ENCODE peak calls at places on chromosomes 16 and 17, in five cellular contexts. Y, H, W, K and U are unnamed samples.

GRCh38 chr17:62899349-62899748 is 66.7 kb upstream of the TANC2 start:
- DNase-seq in Y (no peak), H (no peak), W (no peak), K (no peak), U (peak)

GRCh38 chr16:24748242-24748641 is 18.8 kb downstream of the TNRC6A start:
- DNase-seq in Y (peak), H (peak), W (no peak), K (peak), U (peak)

GRCh38 chr16:70432800-70433455 is 6.0 kb downstream of the ST3GAL2 start:
- DNase-seq in Y (no peak), H (no peak), W (peak), K (no peak), U (peak)

GRCh38 chr16:87550510-87550961 is 51.8 kb upstream of the JPH3 start:
- DNase-seq in Y (no peak), H (no peak), W (peak), K (peak), U (peak)

GRCh38 chr16:7992616-7993015 is 597.7 kb downstream of the TMEM114 start:
- DNase-seq in Y (no peak), H (no peak), W (no peak), K (no peak), U (no peak)

GRCh38 chr17:3002538-3003301 is 60.7 kb downstream of the OR1D5 start:
- DNase-seq in Y (no peak), H (peak), W (no peak), K (no peak), U (peak)

GRCh38 chr17:46929413-46929812 is 6.5 kb downstream of the GOSR2 start:
- DNase-seq in Y (peak), H (no peak), W (no peak), K (no peak), U (no peak)

GRCh38 chr17:21213491-21214014 is 408 bp downstream of the TMEM11 start:
- DNase-seq in Y (no peak), H (peak), W (peak), K (no peak), U (peak)

GRCh38 chr16:30760160-30760559 is 1.7 kb downstream of the CFAP119 start:
- DNase-seq in Y (no peak), H (peak), W (no peak), K (no peak), U (peak)

GRCh38 chr17:30477758-30478115 is 529 bp downstream of the GOSR1 start:
- DNase-seq in Y (no peak), H (no peak), W (no peak), K (no peak), U (no peak)

GRCh38 chr17:72665841-72666518 is 426.5 kb downstream of the SLC39A11 start:
- DNase-seq in Y (no peak), H (peak), W (no peak), K (no peak), U (no peak)

GRCh38 chr17:37792787-37793186 is 47.9 kb upstream of the HNF1B start:
- DNase-seq in Y (peak), H (no peak), W (no peak), K (no peak), U (no peak)

GRCh38 chr17:6079155-6079554 is 9.0 kb downstream of the WSCD1 start:
- DNase-seq in Y (no peak), H (no peak), W (no peak), K (no peak), U (no peak)

GRCh38 chr16:27639588-27640276 is 89.8 kb downstream of the KATNIP start:
- DNase-seq in Y (peak), H (no peak), W (no peak), K (peak), U (peak)

GRCh38 chr17:65035191-65035590 is 21.3 kb downstream of the GNA13 start:
- DNase-seq in Y (peak), H (no peak), W (no peak), K (no peak), U (no peak)

GRCh38 chr16:53129281-53130192 is 74.7 kb downstream of the CHD9 start:
- DNase-seq in Y (no peak), H (no peak), W (no peak), K (peak), U (peak)

GRCh38 chr16:12539185-12539929 is 264.3 kb downstream of the CPPED1 start:
- DNase-seq in Y (no peak), H (no peak), W (no peak), K (no peak), U (peak)

GRCh38 chr16:24771779-24772157 is 42.3 kb downstream of the TNRC6A start:
- DNase-seq in Y (no peak), H (no peak), W (no peak), K (no peak), U (no peak)

DNA sequence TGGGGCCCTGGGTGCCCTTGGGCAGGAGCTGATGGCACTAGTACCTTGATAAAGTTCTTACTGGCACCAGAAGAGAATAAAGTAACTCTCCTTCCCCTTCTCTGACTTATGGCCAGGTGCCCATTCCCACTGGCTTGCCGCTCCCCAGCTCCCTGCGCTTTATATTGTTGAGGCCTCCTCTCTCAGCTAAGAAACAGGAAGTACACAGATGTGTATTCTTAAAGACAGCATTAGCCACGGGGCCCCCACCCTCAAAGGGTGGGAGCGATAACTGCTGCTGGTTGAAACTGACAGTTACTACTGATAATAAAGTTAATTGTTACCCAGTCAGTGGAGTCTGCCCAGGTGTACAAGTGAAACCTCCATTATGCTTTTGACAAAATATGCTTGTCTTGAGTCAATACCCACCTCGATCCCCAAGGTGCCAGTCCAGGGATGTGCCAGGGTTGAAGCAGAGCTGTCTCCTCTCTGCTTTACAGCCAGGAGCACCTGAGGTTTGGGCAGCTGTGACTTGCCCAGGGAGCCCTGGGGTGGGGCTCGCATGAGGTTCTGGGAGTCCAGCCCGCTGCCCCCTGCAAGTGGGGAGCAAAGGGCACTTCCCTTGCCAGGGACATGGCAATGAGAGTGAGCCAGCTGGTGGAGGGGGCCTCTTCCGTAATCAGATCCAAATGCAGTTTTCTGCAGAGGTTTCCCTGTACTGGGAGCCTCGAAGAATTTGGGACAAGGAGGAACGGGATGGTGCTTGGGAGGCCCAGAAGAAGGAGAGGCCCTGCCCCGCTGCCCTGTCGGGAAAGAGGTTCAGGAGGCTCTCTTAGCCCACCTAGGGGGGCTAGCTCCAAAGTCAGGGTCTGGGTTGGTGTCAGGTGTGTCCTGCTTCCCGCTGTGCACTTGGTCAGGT is 5.4 kb upstream of the CLDN9 start:
- DNase-seq in Y (no peak), H (no peak), W (no peak), K (no peak), U (peak)
- TF ChIP-seq POLR2A in Y (no peak), H (no peak), W (no peak), K (no peak), U (no peak)

GRCh38 chr17:8383143-8383974 is at the start of gene RPL26:
- DNase-seq in Y (peak), H (peak), W (peak), K (peak), U (peak)
- TF ChIP-seq POLR2A in Y (peak), H (no peak), W (peak), K (peak), U (peak)

GRCh38 chr16:38941-39892 is 14.2 kb downstream of the POLR3K start:
- DNase-seq in Y (no peak), H (no peak), W (no peak), K (no peak), U (peak)
- TF ChIP-seq POLR2A in Y (no peak), H (no peak), W (no peak), K (no peak), U (no peak)

DNA sequence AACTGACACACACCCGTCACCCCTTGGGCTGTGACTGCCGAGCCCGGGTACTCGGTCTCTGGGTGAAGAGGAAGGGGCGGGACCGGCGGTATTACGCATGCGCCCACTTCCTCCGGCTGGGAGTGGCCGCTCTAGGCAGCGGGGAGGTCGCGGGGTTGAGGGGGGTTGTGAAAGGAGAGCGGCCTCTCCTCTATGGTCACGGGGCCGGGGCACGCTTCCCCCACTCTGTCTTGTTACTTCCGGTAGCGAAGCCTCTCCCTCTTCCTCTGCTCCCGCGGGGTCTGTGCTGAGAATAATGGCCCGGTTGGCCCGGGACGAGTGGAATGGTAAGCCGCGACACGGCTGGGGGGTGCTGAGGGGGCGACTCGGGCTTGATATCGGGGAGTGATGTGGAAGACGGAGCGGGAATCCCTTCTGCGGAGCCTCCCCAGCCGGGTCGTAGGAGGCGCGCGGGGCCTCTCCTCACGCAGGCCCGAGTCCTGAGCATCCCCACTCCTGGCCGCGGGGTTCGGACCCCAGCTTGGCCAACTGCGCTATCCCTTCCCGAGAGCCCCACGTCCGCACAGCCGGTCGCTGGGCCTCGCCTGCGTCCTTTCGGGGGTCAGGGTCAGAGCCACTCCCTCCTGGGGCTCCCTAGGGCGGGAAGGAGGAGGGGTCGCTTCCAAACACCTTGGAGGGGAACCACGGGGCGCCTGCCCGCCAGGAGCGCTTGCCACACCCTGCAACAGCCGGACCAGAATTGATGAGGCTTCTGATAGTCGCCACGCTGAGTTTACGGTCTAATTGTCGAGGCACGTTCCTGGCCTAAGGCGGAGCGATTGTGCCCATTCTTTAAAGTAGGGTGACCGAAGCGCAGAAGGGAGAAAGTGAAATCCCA is at the start of gene BFAR:
- DNase-seq in Y (peak), H (peak), W (peak), K (peak), U (peak)
- TF ChIP-seq POLR2A in Y (peak), H (no peak), W (peak), K (peak), U (peak)

GRCh38 chr16:89505204-89506112 is 2.7 kb upstream of the SPG7 start:
- DNase-seq in Y (peak), H (peak), W (no peak), K (peak), U (peak)
- TF ChIP-seq POLR2A in Y (peak), H (no peak), W (peak), K (no peak), U (peak)

DNA sequence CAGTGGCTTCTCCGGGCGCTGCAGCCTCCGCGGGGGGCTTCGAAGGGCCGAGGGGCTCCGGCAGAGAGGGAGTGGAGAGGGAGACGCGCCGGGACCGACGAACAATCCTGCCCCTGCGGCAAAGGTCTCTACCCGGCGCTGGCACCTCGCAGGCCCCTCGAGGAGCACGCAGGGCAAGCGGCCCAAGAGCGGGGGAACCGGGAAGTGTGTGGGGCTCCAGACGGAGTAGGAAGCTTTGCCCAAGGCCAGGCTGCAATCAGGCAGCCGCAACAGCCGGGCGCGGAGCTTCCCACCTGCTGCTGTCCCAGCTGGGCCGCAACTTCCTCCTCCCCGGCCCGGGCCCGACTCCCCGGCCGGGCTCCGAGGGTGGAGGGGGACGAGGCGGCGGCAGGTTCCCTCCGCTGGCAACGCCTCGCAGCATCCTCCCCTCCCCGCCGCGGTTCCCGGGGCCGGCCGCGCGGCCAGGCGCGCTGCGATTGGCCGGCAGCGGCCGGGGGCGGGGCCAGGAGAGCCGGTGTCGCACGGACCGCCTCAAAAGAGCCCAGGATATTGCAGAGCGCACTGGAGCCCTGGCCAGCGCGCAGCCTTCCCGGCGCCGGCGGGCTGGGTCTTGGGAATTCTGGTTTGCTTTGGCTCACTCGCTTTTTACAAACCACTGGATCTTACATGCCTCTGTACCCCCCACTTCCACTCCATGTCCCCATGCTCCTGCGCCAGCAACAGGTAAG is at the start of gene KCNJ2:
- DNase-seq in Y (peak), H (peak), W (peak), K (peak), U (peak)
- TF ChIP-seq POLR2A in Y (peak), H (peak), W (peak), K (peak), U (no peak)

DNA sequence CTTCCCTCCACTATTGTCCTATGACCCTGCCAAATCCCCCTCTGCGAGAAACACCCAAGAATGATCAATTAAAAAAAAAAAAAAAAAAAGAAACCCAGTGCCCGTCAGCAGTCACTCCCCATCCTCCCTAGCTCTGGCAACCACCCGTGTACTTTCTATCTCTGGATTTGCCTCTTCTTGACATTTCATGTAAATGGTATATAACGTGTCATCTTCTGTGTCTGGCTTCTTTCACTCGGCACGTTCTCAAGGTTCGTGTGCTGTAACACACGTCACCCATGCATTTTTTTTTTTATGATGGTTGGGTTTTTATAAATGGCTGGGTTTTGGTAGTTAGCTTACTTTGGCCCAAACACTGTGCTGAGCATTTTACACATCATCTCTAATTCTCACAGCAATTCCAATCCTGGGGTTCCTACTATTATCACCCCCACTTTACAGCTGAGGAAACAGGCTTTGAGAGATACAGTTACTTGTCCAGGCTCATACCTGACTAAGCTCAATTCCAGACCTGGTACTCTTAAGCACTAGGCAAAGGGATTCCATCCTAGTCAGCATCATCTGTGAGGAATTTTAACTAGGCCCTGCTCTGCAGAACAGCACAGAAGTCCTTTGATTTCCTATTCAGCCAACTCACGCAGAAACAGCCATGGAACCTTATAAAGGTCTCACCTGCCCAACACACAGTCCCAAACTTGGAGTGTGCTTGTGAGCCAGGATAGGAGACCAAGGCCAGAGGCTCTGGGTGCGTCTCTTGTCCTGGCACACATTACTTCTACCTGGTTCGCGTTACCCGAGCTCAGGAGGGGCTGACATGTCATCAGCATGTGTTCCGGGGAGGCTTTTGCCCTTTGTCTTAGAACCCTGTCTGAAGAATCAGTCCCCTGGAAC is 11.7 kb downstream of the NDUFAB1 start:
- DNase-seq in Y (no peak), H (no peak), W (no peak), K (no peak), U (no peak)
- TF ChIP-seq POLR2A in Y (no peak), H (no peak), W (no peak), K (no peak), U (no peak)